ENCODE peak calls at places on chromosome 21, in six cellular contexts. Z is prostate gland, B is adrenal gland, F is cardiac muscle cell, N is neural progenitor cell, J is Peyer's patch. L is an unnamed sample.

GRCh38 chr21:20729376-20729775 is 268.8 kb upstream of the NCAM2 start:
- DNase-seq in F (peak; percentile 6), B (no peak), J (no peak), Z (no peak), N (no peak), L (no peak)

GRCh38 chr21:25670726-25671125 is 31.7 kb downstream of the JAM2 start:
- DNase-seq in N (no peak), F (peak; percentile 60), Z (no peak), J (no peak), B (no peak), L (no peak)

GRCh38 chr21:29102791-29103257 is 27.6 kb upstream of the MAP3K7CL start:
- DNase-seq in F (no peak), J (no peak), B (no peak), N (no peak), Z (no peak), L (no peak)

GRCh38 chr21:41497008-41497407 is 10.9 kb downstream of the TMPRSS2 start:
- DNase-seq in B (no peak), J (peak; percentile 69), F (no peak), Z (no peak), N (no peak), L (no peak)

GRCh38 chr21:41188476-41189146 is 20.7 kb downstream of the BACE2 start:
- DNase-seq in N (no peak), B (no peak), F (peak; percentile 53), Z (no peak), J (no peak), L (no peak)

GRCh38 chr21:22235866-22236590 is 1237.8 kb downstream of the NCAM2 start:
- DNase-seq in J (no peak), F (no peak), Z (no peak), B (no peak), N (no peak), L (no peak)

GRCh38 chr21:43188712-43189151 is 19.9 kb downstream of the CRYAA start:
- DNase-seq in J (peak; percentile 37), Z (peak; percentile 94), B (no peak), F (no peak), N (no peak), L (no peak)

GRCh38 chr21:41684381-41685245 is 82.2 kb downstream of the RIPK4 start:
- DNase-seq in J (no peak), Z (peak; percentile 77), F (peak; percentile 68), B (no peak), N (no peak), L (no peak)

GRCh38 chr21:38474796-38475195 is 23.5 kb downstream of the ERG start:
- DNase-seq in J (no peak), F (no peak), B (no peak), N (no peak), Z (no peak), L (no peak)

GRCh38 chr21:41823166-41823565 is 56.0 kb downstream of the PRDM15 start:
- DNase-seq in N (no peak), J (no peak), Z (no peak), B (no peak), F (no peak), L (no peak)

GRCh38 chr21:28150778-28151177 is 841.9 kb downstream of the LTN1 start:
- DNase-seq in J (no peak), Z (no peak), B (no peak), N (no peak), F (no peak), L (no peak)

GRCh38 chr21:31531967-31532366 is 127.5 kb upstream of the SOD1 start:
- DNase-seq in B (no peak), N (no peak), F (peak; percentile 29), Z (no peak), J (no peak), L (no peak)

GRCh38 chr21:22900511-22900910 is 1902.3 kb downstream of the NCAM2 start:
- DNase-seq in Z (no peak), N (no peak), B (no peak), F (no peak), J (no peak), L (no peak)

GRCh38 chr21:14683021-14683420 is 136.9 kb upstream of the SAMSN1 start:
- DNase-seq in J (no peak), N (no peak), Z (no peak), B (no peak), F (no peak), L (no peak)

GRCh38 chr21:46071082-46071481 is 26.8 kb upstream of the COL6A2 start:
- DNase-seq in Z (no peak), N (no peak), B (no peak), J (peak; percentile 34), F (no peak), L (no peak)

GRCh38 chr21:26473471-26473870 is 99.6 kb downstream of the CYYR1 start:
- DNase-seq in N (no peak), J (no peak), F (no peak), Z (no peak), B (no peak), L (no peak)

GRCh38 chr21:43880111-43880985 is 15.3 kb downstream of the AGPAT3 start:
- DNase-seq in N (no peak), J (peak; percentile 70), F (no peak), B (peak; percentile 74), Z (peak; percentile 90), L (no peak)

GRCh38 chr21:27250386-27250785 is 283.5 kb upstream of the ADAMTS5 start:
- DNase-seq in B (no peak), Z (no peak), N (no peak), J (no peak), F (no peak), L (no peak)

GRCh38 chr21:15141236-15141970 is 76.6 kb upstream of the NRIP1 start:
- DNase-seq in Z (no peak), N (no peak), F (no peak), J (peak; percentile 73), B (no peak), L (no peak)

DNA sequence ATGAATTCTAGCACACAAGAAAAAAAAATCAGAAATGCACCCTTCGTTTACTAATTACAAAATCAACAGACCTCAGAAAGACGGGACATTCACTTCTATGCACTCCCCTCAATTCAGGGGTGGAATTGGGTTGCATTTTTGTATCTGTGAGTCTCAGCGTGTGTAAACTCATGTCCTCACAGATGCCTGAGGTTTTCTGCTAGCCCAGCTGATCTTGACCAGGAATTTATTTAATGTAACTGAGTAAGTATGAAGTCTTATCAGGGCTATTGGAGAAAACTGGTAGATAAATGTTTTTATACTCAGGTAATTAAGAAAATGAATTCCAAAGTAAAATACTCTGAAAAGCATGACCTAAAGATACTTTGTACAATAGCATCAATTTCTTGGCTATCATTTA is 167.7 kb downstream of the RUNX1 start:
- DNase-seq in B (no peak), N (no peak), J (no peak), F (peak; percentile 61), Z (no peak), L (no peak)
- H3K4me3 ChIP-seq in B (no peak overlapping the region), N (no peak overlapping the region), J (no peak overlapping the region), F (no peak overlapping the region), Z (no peak overlapping the region), L (no peak overlapping the region)

GRCh38 chr21:34722684-34723300 is 54.0 kb downstream of the CLIC6 start:
- DNase-seq in Z (no peak), J (no peak), N (peak; percentile 67), B (no peak), F (no peak), L (no peak)
- TF ChIP-seq CTCF in Z (no peak), J (no peak), N (peak; percentile 75), B (peak; percentile 34), F (peak; percentile 53), L (peak; percentile 90)

GRCh38 chr21:33067457-33067856 is 2.5 kb upstream of the OLIG1 start:
- DNase-seq in Z (no peak), B (no peak), J (no peak), F (no peak), N (no peak), L (no peak)
- H3K27me3 ChIP-seq in Z (peaks cover 30% of the 10 kb centered on the region), B (peaks cover 74% of the 10 kb centered on the region), J (peaks cover 25% of the 10 kb centered on the region), F (peaks cover 100% of the 10 kb centered on the region), N (peaks cover 100% of the 10 kb centered on the region), L (peaks cover 7% of the 10 kb centered on the region)

DNA sequence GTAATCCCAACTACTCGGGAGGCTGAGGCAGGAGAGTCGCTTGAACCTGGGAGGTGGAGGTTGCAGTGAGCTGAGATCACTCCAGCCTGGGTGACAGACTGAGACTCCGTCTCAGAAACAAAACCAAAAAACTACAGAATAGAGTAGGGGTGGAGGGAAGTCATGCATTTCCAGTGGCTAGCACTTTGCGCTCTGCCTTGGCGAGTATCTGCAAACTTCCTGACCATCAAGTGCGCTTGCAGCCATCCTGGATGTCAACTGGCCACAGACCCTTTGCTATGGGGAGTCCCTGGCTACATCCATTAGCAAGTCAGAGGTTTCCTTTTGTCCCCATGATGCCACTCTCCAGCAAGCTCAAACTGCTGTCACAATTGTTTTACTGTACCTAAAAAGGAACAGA is 42.3 kb downstream of the VPS26C start:
- DNase-seq in J (no peak), F (no peak), Z (no peak), N (no peak), B (no peak), L (no peak)
- H3K4me3 ChIP-seq in J (no peak overlapping the region), F (no peak overlapping the region), Z (no peak overlapping the region), N (no peak overlapping the region), B (no peak overlapping the region), L (no peak overlapping the region)

DNA sequence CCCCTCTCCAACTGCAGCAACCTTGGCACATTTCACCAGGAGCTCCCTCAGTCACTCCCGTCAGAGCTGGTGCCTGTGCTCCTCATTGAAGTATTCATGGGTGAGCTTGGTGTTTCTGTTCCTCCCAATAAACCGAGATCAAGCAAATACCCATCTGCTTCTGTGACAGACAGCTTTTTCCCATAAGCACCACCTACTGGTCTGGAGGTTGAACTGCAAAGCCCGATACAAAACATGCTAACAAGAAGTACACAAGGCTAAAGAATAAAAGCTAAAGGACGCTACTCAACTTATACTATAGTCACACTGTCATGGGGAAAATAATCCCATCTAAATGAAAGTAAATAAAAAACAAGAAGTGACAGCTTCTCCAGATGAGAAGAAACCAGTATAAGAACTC is 111.9 kb upstream of the C21orf91 start:
- DNase-seq in Z (no peak), F (no peak), B (no peak), J (no peak), N (no peak), L (no peak)
- TF ChIP-seq CTCF in Z (no peak), F (peak; percentile 19), B (no peak), J (no peak), N (peak; percentile 35), L (peak; percentile 53)

DNA sequence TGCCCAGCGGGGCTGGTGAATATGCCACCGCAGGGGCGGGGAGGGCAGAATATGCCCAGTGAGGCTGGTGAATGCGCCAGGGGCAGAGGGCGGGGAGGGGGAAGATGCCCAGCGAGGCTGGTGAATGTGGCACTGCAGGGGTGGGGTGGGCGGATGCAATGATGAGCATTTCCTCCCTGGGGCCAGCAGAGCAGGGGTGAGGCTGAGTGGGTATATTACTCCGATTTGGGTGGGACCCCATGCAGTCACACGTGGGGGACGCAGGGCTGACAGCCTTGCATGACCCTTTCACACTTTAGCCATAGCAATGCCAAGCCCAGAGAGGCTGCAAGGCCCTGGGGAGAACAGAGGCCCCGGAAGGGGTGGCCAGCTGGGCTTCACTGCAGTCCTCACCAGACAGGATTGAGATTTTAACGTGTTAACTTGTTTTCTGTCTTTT is 9.3 kb upstream of the SLX9 start:
- DNase-seq in Z (no peak), B (no peak), N (no peak), F (peak; percentile 23), J (peak; percentile 70), L (peak; percentile 57)
- H3K27me3 ChIP-seq in Z (peaks cover 10% of the 10 kb centered on the region), B (peaks cover 21% of the 10 kb centered on the region), N (peaks cover 90% of the 10 kb centered on the region), F (peaks cover 73% of the 10 kb centered on the region), J (peaks cover 25% of the 10 kb centered on the region), L (no peaks in the 10 kb centered on the region)